ENCODE peak calls at places on chromosomes 2 and 18, in eight cellular contexts. V is activated T-cell treated with anti-CD3 and anti-CD28 coated beads for 24 hours, Q is tibial nerve, O is Daoy, G is body of pancreas, S is progenitor cell of endocrine pancreas, D is GM12891, H is neural crest cell. B is an unnamed sample.

GRCh38 chr2:98749053-98749450 is 18.1 kb upstream of the MGAT4A start:
- DNase-seq in D (no peak), G (peak; percentile 75), S (no peak), O (no peak), V (no peak), H (no peak), Q (no peak), B (no peak)

GRCh38 chr2:142682528-142682927 is 194.9 kb upstream of the KYNU start:
- DNase-seq in D (no peak), S (no peak), H (no peak), V (no peak), Q (no peak), O (no peak), G (no peak), B (peak; percentile 10)

GRCh38 chr2:183946193-183946592 is 652.1 kb upstream of the ZNF804A start:
- DNase-seq in H (no peak), D (no peak), S (no peak), O (no peak), G (no peak), Q (no peak), V (no peak), B (no peak)

GRCh38 chr2:3480352-3481010 is 38.9 kb downstream of the ADI1 start:
- DNase-seq in S (no peak), V (no peak), Q (no peak), D (no peak), O (no peak), G (peak; percentile 71), H (no peak), B (no peak)

GRCh38 chr18:62760403-62760734 is 45.0 kb downstream of the PHLPP1 start:
- DNase-seq in Q (no peak), O (peak; percentile 39), D (no peak), G (no peak), S (no peak), V (no peak), H (no peak), B (no peak)

GRCh38 chr2:204027105-204027504 is 90.5 kb downstream of the ICOS start:
- DNase-seq in G (no peak), V (no peak), D (no peak), H (no peak), O (peak; percentile 28), Q (no peak), S (no peak), B (no peak)

GRCh38 chr2:235541838-235542549 is 48.2 kb downstream of the AGAP1 start:
- DNase-seq in G (no peak), D (no peak), H (no peak), S (no peak), O (no peak), Q (no peak), V (no peak), B (no peak)

GRCh38 chr2:17719562-17720371 is 33.8 kb downstream of the SMC6 start:
- DNase-seq in H (no peak), D (no peak), S (no peak), O (no peak), Q (no peak), V (no peak), G (no peak), B (peak; percentile 33)

GRCh38 chr2:13414907-13415306 is 698.2 kb downstream of the TRIB2 start:
- DNase-seq in D (no peak), Q (no peak), H (no peak), G (no peak), S (no peak), O (no peak), V (no peak), B (no peak)

GRCh38 chr18:9535430-9535972 is 60.2 kb downstream of the RALBP1 start:
- DNase-seq in G (no peak), S (no peak), O (no peak), V (no peak), D (no peak), H (no peak), Q (peak; percentile 20), B (no peak)

GRCh38 chr2:227853204-227853629 is 18.2 kb upstream of the DAW1 start:
- DNase-seq in V (no peak), D (no peak), Q (no peak), S (no peak), G (peak; percentile 22), O (peak; percentile 93), H (no peak), B (peak; percentile 99)

GRCh38 chr2:69095246-69095645 is 82.3 kb downstream of the ANTXR1 start:
- DNase-seq in D (no peak), H (no peak), G (peak; percentile 34), V (no peak), S (no peak), Q (peak; percentile 38), O (no peak), B (no peak)

GRCh38 chr2:59308108-59308507 is 1067.0 kb upstream of the FANCL start:
- DNase-seq in D (no peak), G (no peak), V (no peak), Q (no peak), H (no peak), S (no peak), O (no peak), B (no peak)

GRCh38 chr2:134934641-134935040 is 16.0 kb downstream of the CCNT2 start:
- DNase-seq in H (no peak), V (no peak), S (no peak), D (no peak), G (no peak), O (no peak), Q (no peak), B (no peak)

GRCh38 chr18:9608298-9608697 is 6.1 kb downstream of the PPP4R1 start:
- DNase-seq in S (no peak), Q (no peak), D (no peak), G (no peak), O (no peak), H (no peak), V (no peak), B (no peak)

GRCh38 chr2:24828641-24829040 is 35.4 kb downstream of the CENPO start:
- DNase-seq in H (no peak), O (peak; percentile 1), S (no peak), D (peak; percentile 7), V (no peak), Q (no peak), G (no peak), B (no peak)

GRCh38 chr2:175621847-175622246 is 380.2 kb downstream of the LNPK start:
- DNase-seq in S (no peak), O (no peak), H (no peak), Q (no peak), V (no peak), G (no peak), D (no peak), B (no peak)

GRCh38 chr2:79980816-79981215 is 323.7 kb downstream of the LRRTM1 start:
- DNase-seq in D (no peak), V (no peak), G (no peak), Q (no peak), H (no peak), O (no peak), S (no peak), B (no peak)

GRCh38 chr2:60520477-60520876 is 33.0 kb downstream of the BCL11A start:
- DNase-seq in V (no peak), H (no peak), D (no peak), S (no peak), Q (no peak), O (no peak), G (no peak), B (no peak)

GRCh38 chr2:240365971-240366471 is 69.4 kb upstream of the GPC1 start:
- DNase-seq in G (no peak), Q (no peak), S (no peak), D (no peak), H (no peak), V (no peak), O (no peak), B (no peak)

GRCh38 chr18:49565656-49566055 is 3.8 kb downstream of the LIPG start:
- DNase-seq in D (no peak), Q (no peak), H (no peak), O (peak; percentile 45), V (no peak), S (no peak), G (peak; percentile 85), B (no peak)

GRCh38 chr2:208502288-208502687 is 95.7 kb downstream of the PTH2R start:
- DNase-seq in Q (no peak), H (no peak), V (no peak), G (no peak), S (no peak), O (no peak), D (no peak), B (no peak)

GRCh38 chr18:62596145-62597005 is 73.5 kb downstream of the ZCCHC2 start:
- DNase-seq in H (peak; percentile 44), D (no peak), V (no peak), S (peak; percentile 33), G (no peak), O (peak; percentile 9), Q (no peak), B (no peak)

GRCh38 chr2:135948642-135949355 is 36.6 kb downstream of the DARS1 start:
- DNase-seq in Q (no peak), S (no peak), G (no peak), V (no peak), O (peak; percentile 62), H (no peak), D (no peak), B (peak; percentile 84)

GRCh38 chr2:71067567-71068217 is 756 bp upstream of the NAGK start:
- DNase-seq in O (no peak), Q (no peak), D (no peak), S (no peak), H (no peak), V (no peak), G (no peak), B (no peak)

GRCh38 chr18:34789768-34790344 is 79.8 kb downstream of the DTNA start:
- DNase-seq in Q (no peak), G (no peak), O (no peak), D (no peak), V (no peak), H (no peak), S (no peak), B (no peak)

GRCh38 chr18:65124633-65125032 is 626.2 kb upstream of the CDH7 start:
- DNase-seq in G (no peak), D (no peak), H (no peak), S (no peak), Q (no peak), O (no peak), V (no peak), B (peak; percentile 41)

GRCh38 chr2:10232096-10232815 is 70.4 kb upstream of the HPCAL1 start:
- DNase-seq in V (no peak), G (no peak), S (no peak), H (no peak), O (no peak), Q (no peak), D (no peak), B (no peak)

GRCh38 chr2:118202707-118203303 is 114.5 kb downstream of the INSIG2 start:
- DNase-seq in Q (peak; percentile 32), H (peak; percentile 65), D (no peak), O (peak; percentile 45), V (peak; percentile 52), S (peak; percentile 52), G (peak; percentile 50), B (peak; percentile 49)

GRCh38 chr2:80217446-80217845 is 87.1 kb downstream of the LRRTM1 start:
- DNase-seq in H (no peak), S (no peak), Q (no peak), V (no peak), D (no peak), G (no peak), O (no peak), B (no peak)

GRCh38 chr18:45626330-45627203 is 11.3 kb downstream of the SLC14A2 start:
- DNase-seq in O (peak; percentile 30), G (no peak), V (no peak), Q (no peak), S (no peak), H (peak; percentile 30), D (no peak), B (peak; percentile 32)

GRCh38 chr2:230874456-230874855 is 9.7 kb downstream of the ITM2C start:
- DNase-seq in D (no peak), S (no peak), H (no peak), Q (no peak), V (no peak), O (no peak), G (no peak), B (no peak)

GRCh38 chr2:38376346-38376682 is 759 bp downstream of the ATL2 start:
- DNase-seq in S (no peak), G (peak; percentile 61), O (peak; percentile 78), V (peak; percentile 25), Q (peak; percentile 56), H (no peak), D (no peak), B (peak; percentile 78)

B was measured in ACHN.